ENCODE peak calls at places on chromosomes 2 and 18, in nine cellular contexts. I is fibroblast of the aortic adventitia, N is stomach, K is AG09319, R is IMR-90, Q is uterus, O is esophagus squamous epithelium, D is AG10803, U is choroid plexus epithelial cell. A is an unnamed sample.

GRCh38 chr2:69514406-69514805 is 77.2 kb upstream of the NFU1 start:
- DNase-seq in I (peak; percentile 72), N (no peak), K (peak; percentile 11), R (peak; percentile 89), Q (no peak), O (no peak), D (peak; percentile 71), U (peak; percentile 93), A (no peak)

GRCh38 chr2:191441761-191442160 is 196.6 kb downstream of the MYO1B start:
- DNase-seq in I (peak; percentile 40), N (no peak), K (peak; percentile 14), R (peak; percentile 27), Q (peak; percentile 15), O (no peak), D (peak; percentile 88), U (no peak), A (no peak)

GRCh38 chr2:100568989-100569388 is 6.2 kb downstream of the PDCL3 start:
- DNase-seq in I (no peak), N (no peak), K (no peak), R (no peak), Q (no peak), O (no peak), D (no peak), U (no peak), A (no peak)

GRCh38 chr2:228048838-228049490 is 132.5 kb downstream of the SPHKAP start:
- DNase-seq in I (peak; percentile 70), N (peak; percentile 26), K (peak; percentile 16), R (peak; percentile 11), Q (no peak), O (no peak), D (peak; percentile 54), U (peak; percentile 69), A (no peak)

GRCh38 chr2:169091256-169091655 is 21.9 kb downstream of the DHRS9 start:
- DNase-seq in I (no peak), N (no peak), K (no peak), R (no peak), Q (no peak), O (no peak), D (no peak), U (no peak), A (no peak)

GRCh38 chr2:66466435-66466834 is 31.5 kb downstream of the MEIS1 start:
- DNase-seq in I (no peak), N (no peak), K (no peak), R (no peak), Q (no peak), O (no peak), D (no peak), U (no peak), A (no peak)

GRCh38 chr2:217329023-217329431 is 469.2 kb upstream of the TNP1 start:
- DNase-seq in I (peak; percentile 57), N (no peak), K (no peak), R (peak; percentile 21), Q (peak; percentile 60), O (no peak), D (peak; percentile 42), U (no peak), A (no peak)

GRCh38 chr18:34993289-34993688 is 47.9 kb upstream of the MAPRE2 start:
- DNase-seq in I (no peak), N (no peak), K (no peak), R (no peak), Q (no peak), O (no peak), D (no peak), U (no peak), A (no peak)

GRCh38 chr2:218834685-218835084 is 3.1 kb upstream of the PRKAG3 start:
- DNase-seq in I (no peak), N (no peak), K (no peak), R (no peak), Q (no peak), O (no peak), D (no peak), U (peak; percentile 16), A (no peak)

GRCh38 chr18:31199190-31199769 is 36.6 kb upstream of the DSC1 start:
- DNase-seq in I (no peak), N (no peak), K (no peak), R (no peak), Q (no peak), O (no peak), D (no peak), U (peak; percentile 6), A (no peak)

GRCh38 chr18:58180738-58181353 is 136.8 kb downstream of the NEDD4L start:
- DNase-seq in I (peak; percentile 62), N (peak; percentile 69), K (no peak), R (peak; percentile 47), Q (peak; percentile 40), O (no peak), D (peak; percentile 33), U (peak; percentile 69), A (no peak)

GRCh38 chr2:108119026-108119425 is 120.7 kb upstream of the SULT1C3 start:
- DNase-seq in I (no peak), N (no peak), K (no peak), R (no peak), Q (no peak), O (no peak), D (no peak), U (no peak), A (no peak)

GRCh38 chr2:112433932-112434730 is 686 bp upstream of the RGPD8 start:
- DNase-seq in I (no peak), N (no peak), K (no peak), R (no peak), Q (no peak), O (no peak), D (no peak), U (no peak), A (no peak)

GRCh38 chr2:237594514-237594871 is 4.0 kb upstream of the RAB17 start:
- DNase-seq in I (no peak), N (no peak), K (no peak), R (peak; percentile 25), Q (no peak), O (no peak), D (no peak), U (peak; percentile 57), A (no peak)

GRCh38 chr2:239225921-239226561 is 174.8 kb downstream of the HDAC4 start:
- DNase-seq in I (peak; percentile 94), N (peak; percentile 21), K (peak; percentile 44), R (peak; percentile 86), Q (no peak), O (no peak), D (peak; percentile 89), U (peak; percentile 81), A (no peak)

GRCh38 chr2:85387754-85388153 is 22.4 kb downstream of the CAPG start:
- DNase-seq in I (no peak), N (no peak), K (no peak), R (no peak), Q (no peak), O (no peak), D (no peak), U (no peak), A (no peak)

GRCh38 chr18:45167109-45167551 is 448.1 kb upstream of the SLC14A2 start:
- DNase-seq in I (peak; percentile 45), N (no peak), K (no peak), R (peak; percentile 44), Q (no peak), O (no peak), D (peak; percentile 70), U (peak; percentile 54), A (no peak)

GRCh38 chr2:60503923-60504514 is 49.4 kb downstream of the BCL11A start:
- DNase-seq in I (no peak), N (no peak), K (no peak), R (no peak), Q (no peak), O (no peak), D (no peak), U (no peak), A (no peak)
- TF ChIP-seq CTCF in I (no peak), N (no peak), K (no peak), R (no peak), Q (no peak), O (no peak), D (peak; percentile 34), U (peak; percentile 27), A (peak; percentile 21)

GRCh38 chr18:65477450-65477849 is 273.4 kb upstream of the CDH7 start:
- DNase-seq in I (no peak), N (no peak), K (no peak), R (no peak), Q (no peak), O (no peak), D (no peak), U (no peak), A (no peak)
- TF ChIP-seq CTCF in I (no peak), N (no peak), K (no peak), R (no peak), Q (no peak), O (no peak), D (no peak), U (no peak), A (no peak)

GRCh38 chr2:230761704-230762103 is 49.1 kb downstream of the CAB39 start:
- DNase-seq in I (no peak), N (no peak), K (no peak), R (no peak), Q (no peak), O (no peak), D (no peak), U (no peak), A (no peak)

GRCh38 chr2:230765611-230766300 is 53.1 kb downstream of the CAB39 start:
- DNase-seq in I (no peak), N (no peak), K (no peak), R (no peak), Q (no peak), O (no peak), D (no peak), U (peak; percentile 53), A (no peak)

GRCh38 chr2:230758566-230759480 is 46.2 kb downstream of the CAB39 start:
- DNase-seq in I (peak; percentile 89), N (no peak), K (peak; percentile 78), R (peak; percentile 94), Q (no peak), O (no peak), D (peak; percentile 93), U (peak; percentile 90), A (no peak)

GRCh38 chr2:230759481-230760191 is 47.0 kb downstream of the CAB39 start:
- DNase-seq in I (no peak), N (no peak), K (no peak), R (no peak), Q (no peak), O (no peak), D (no peak), U (no peak), A (no peak)

DNA sequence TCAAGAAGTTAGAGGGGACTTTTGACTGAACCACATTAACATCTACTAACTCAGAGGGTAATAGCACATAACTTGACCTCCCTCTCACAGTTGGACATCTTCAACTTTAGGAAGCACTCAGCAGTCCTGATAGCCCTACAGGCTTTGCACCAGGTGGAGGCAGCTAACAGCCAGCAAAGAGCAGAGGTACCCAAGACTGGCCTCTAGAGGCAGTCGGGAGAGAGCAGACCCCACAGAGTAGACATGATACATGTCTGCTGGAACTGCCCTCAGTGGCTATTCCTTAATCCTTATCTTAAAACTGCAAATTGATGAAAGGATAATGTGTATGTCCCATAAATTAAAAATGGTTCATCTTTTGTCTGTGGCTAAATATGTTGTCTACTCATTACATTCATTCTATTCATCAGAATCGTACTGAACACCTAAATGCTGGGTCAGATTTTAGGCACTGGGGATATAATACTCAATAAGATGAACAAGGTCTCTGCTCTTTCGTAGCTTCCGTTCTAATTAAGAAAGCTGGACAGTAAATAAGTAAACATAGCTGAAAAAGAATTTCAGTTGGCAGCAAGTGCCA is 49.8 kb downstream of the CAB39 start:
- DNase-seq in I (no peak), N (no peak), K (no peak), R (no peak), Q (no peak), O (no peak), D (no peak), U (peak; percentile 68), A (no peak)
- TF ChIP-seq CTCF in I (peak; percentile 49), N (peak; percentile 22), K (peak; percentile 41), R (peak; percentile 45), Q (peak; percentile 21), O (no peak), D (peak; percentile 48), U (peak; percentile 86), A (peak; percentile 40)

GRCh38 chr2:48202863-48203642 is 296.8 kb upstream of the FBXO11 start:
- DNase-seq in I (no peak), N (no peak), K (no peak), R (no peak), Q (no peak), O (no peak), D (no peak), U (no peak), A (no peak)
- TF ChIP-seq CTCF in I (no peak), N (no peak), K (no peak), R (no peak), Q (no peak), O (no peak), D (no peak), U (no peak), A (no peak)